ENCODE peak calls at places on chromosome 1, in eight cellular contexts. U is A549, Y is tibial artery, N is pancreas, I is breast epithelium, E is psoas muscle, O is lung, D is PC-3. W is an unnamed sample. For H3K9me3 and H3K4me1, the result is how much of the 10 kb centered on the place peaks cover.

GRCh38 chr1:30636621-30637020 is 86.8 kb downstream of the MATN1 start:
- DNase-seq in Y (no peak), U (no peak), D (no peak), E (no peak), I (no peak), N (no peak), O (no peak), W (no peak)

GRCh38 chr1:248863011-248863881 is 4.4 kb upstream of the ZNF692 start:
- DNase-seq in U (peak), I (peak), N (peak), Y (peak), O (peak), D (peak), E (peak), W (peak)

GRCh38 chr1:17635811-17636210 is 96.3 kb downstream of the ARHGEF10L start:
- DNase-seq in D (no peak), N (no peak), O (peak), E (peak), Y (peak), U (no peak), I (no peak), W (no peak)

GRCh38 chr1:219339466-219339865 is 165.8 kb downstream of the LYPLAL1 start:
- DNase-seq in Y (no peak), E (no peak), I (no peak), O (no peak), U (no peak), D (no peak), N (no peak), W (no peak)

GRCh38 chr1:8667869-8668595 is 149.4 kb downstream of the RERE start:
- DNase-seq in O (peak), Y (no peak), N (no peak), I (no peak), E (no peak), U (no peak), D (peak), W (no peak)

GRCh38 chr1:24323281-24323680 is 4.1 kb downstream of the GRHL3 start:
- DNase-seq in U (no peak), I (no peak), N (no peak), O (no peak), D (peak), Y (no peak), E (no peak), W (no peak)

GRCh38 chr1:30759718-30760281 is 2.2 kb upstream of the LAPTM5 start:
- DNase-seq in D (no peak), E (no peak), O (no peak), U (no peak), N (peak), I (no peak), Y (no peak), W (no peak)

GRCh38 chr1:22289251-22289995 is 146.5 kb upstream of the WNT4 start:
- DNase-seq in O (no peak), E (no peak), I (peak), Y (peak), N (no peak), D (no peak), U (no peak), W (no peak)

GRCh38 chr1:201374376-201374775 is 3.1 kb downstream of the TNNT2 start:
- DNase-seq in N (no peak), U (no peak), I (no peak), Y (no peak), D (no peak), O (no peak), E (no peak), W (no peak)

GRCh38 chr1:229111703-229112319 is 159.1 kb upstream of the RAB4A start:
- DNase-seq in I (no peak), U (no peak), D (no peak), Y (no peak), O (no peak), E (no peak), N (no peak), W (no peak)

GRCh38 chr1:107551491-107551890 is 410.7 kb downstream of the NTNG1 start:
- DNase-seq in U (no peak), N (no peak), O (no peak), I (no peak), E (no peak), Y (no peak), D (no peak), W (no peak)

GRCh38 chr1:109399326-109399957 is 1.7 kb upstream of the SORT1 start:
- DNase-seq in E (no peak), Y (no peak), N (no peak), O (no peak), I (no peak), D (peak), U (peak), W (peak)

GRCh38 chr1:89667691-89668090 is 34.8 kb downstream of the LRRC8C start:
- DNase-seq in U (no peak), Y (no peak), D (no peak), I (no peak), N (no peak), E (no peak), O (no peak), W (no peak)

GRCh38 chr1:113101588-113101987 is 28.6 kb downstream of the LRIG2 start:
- DNase-seq in Y (no peak), I (no peak), E (no peak), U (no peak), N (no peak), D (peak), O (no peak), W (no peak)

GRCh38 chr1:203342192-203342940 is 8.6 kb downstream of the FMOD start:
- DNase-seq in N (no peak), Y (no peak), O (peak), D (peak), I (no peak), U (peak), E (no peak), W (peak)

GRCh38 chr1:24742090-24742938 is 2.9 kb upstream of the CLIC4 start:
- DNase-seq in U (no peak), O (no peak), D (no peak), N (no peak), Y (peak), I (no peak), E (no peak), W (no peak)

GRCh38 chr1:58848818-58849411 is 65.1 kb upstream of the JUN start:
- DNase-seq in Y (peak), O (peak), D (peak), N (peak), U (peak), E (peak), I (peak), W (peak)

GRCh38 chr1:25854554-25854953 is 4.7 kb downstream of the AUNIP start:
- DNase-seq in U (no peak), Y (no peak), D (peak), O (no peak), I (no peak), E (no peak), N (no peak), W (no peak)

GRCh38 chr1:13725714-13726175 is 25.8 kb downstream of the PRDM2 start:
- DNase-seq in O (no peak), N (no peak), D (peak), E (no peak), I (no peak), U (peak), Y (no peak), W (peak)

GRCh38 chr1:44068442-44068861 is 37.2 kb upstream of the SLC6A9 start:
- DNase-seq in I (no peak), O (no peak), U (no peak), N (no peak), D (no peak), E (peak), Y (no peak), W (no peak)

GRCh38 chr1:174836543-174836942 is 163.2 kb upstream of the CACYBP start:
- DNase-seq in N (no peak), I (no peak), E (no peak), U (no peak), Y (no peak), O (no peak), D (no peak), W (no peak)

GRCh38 chr1:52420713-52421112 is 16.3 kb downstream of the PRPF38A start:
- DNase-seq in I (no peak), N (no peak), O (no peak), U (no peak), Y (no peak), D (no peak), E (no peak), W (no peak)

GRCh38 chr1:246989901-246990300 is 18.0 kb downstream of the ZNF695 start:
- DNase-seq in E (no peak), I (no peak), D (no peak), Y (no peak), N (no peak), O (no peak), U (no peak), W (no peak)
- H3K9me3 ChIP-seq in E (half or more), I (half or more), D (half or more), Y (half or more), N (under half), O (under half), U (half or more), W (under half)

GRCh38 chr1:179599623-179600249 is 8.1 kb downstream of the TDRD5 start:
- DNase-seq in I (no peak), Y (no peak), U (peak), O (no peak), D (peak), N (no peak), E (no peak), W (peak)
- TF ChIP-seq CTCF in I (no peak), Y (peak), U (peak), O (no peak), D (peak), N (no peak), E (peak), W (peak)

GRCh38 chr1:183572721-183573120 is 17.5 kb downstream of the NCF2 start:
- DNase-seq in D (no peak), E (no peak), Y (no peak), U (no peak), N (no peak), I (no peak), O (no peak), W (no peak)

GRCh38 chr1:183577897-183578470 is 12.3 kb downstream of the NCF2 start:
- DNase-seq in D (no peak), I (no peak), E (no peak), U (no peak), O (no peak), N (no peak), Y (no peak), W (no peak)

GRCh38 chr1:183578846-183579245 is 11.4 kb downstream of the NCF2 start:
- DNase-seq in E (no peak), N (no peak), O (no peak), Y (no peak), D (no peak), U (no peak), I (no peak), W (no peak)

GRCh38 chr1:183576537-183576936 is 13.7 kb downstream of the NCF2 start:
- DNase-seq in D (no peak), I (no peak), O (no peak), Y (no peak), E (no peak), N (no peak), U (no peak), W (no peak)

DNA sequence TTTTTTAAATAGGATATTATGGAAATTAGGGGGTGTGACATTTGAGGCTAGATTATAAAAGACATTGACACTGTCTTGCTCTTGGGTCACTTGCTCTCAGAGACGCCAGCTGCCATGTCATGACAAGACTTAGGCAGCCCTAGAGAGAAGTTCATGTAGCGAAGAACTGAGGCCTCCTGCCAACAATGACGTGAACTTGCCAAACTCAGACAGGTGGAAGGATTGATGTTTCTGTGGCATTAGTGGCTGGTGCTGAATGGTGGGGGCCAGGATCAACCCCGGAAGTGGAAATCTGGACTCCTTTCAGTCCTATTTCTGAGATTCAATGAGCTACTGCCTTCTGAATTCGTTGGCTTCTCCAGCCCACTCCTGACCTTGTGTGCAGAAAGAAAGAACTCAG is 14.7 kb downstream of the NCF2 start:
- DNase-seq in O (no peak), I (no peak), U (no peak), N (no peak), Y (no peak), E (no peak), D (no peak), W (no peak)
- H3K4me1 ChIP-seq in O (under half), I (under half), U (under half), N (under half), Y (under half), E (under half), D (under half), W (under half)

DNA sequence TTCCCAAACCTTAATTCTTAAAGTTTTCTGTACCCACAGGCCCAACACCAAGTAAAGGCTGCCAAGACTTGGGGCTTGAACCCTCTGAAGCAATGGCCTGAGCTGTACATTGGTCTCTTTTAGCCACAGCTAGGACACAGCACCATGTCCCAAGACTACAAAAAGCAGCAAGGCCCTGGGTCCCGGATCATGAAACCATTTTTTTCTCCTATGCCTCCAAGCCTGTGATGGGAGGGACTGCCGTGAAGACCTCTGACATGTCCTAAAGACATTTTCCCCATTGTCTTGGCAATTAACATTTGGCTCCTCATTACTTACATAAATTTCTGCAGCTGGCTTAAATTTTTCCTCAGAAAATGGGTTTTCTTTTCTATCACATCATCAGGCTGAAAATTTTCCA is 30.9 kb downstream of the ZNF670 start:
- DNase-seq in I (no peak), N (no peak), E (no peak), Y (no peak), D (no peak), U (no peak), O (no peak), W (no peak)
- H3K9me3 ChIP-seq in I (half or more), N (under half), E (under half), Y (under half), D (half or more), U (half or more), O (under half), W (under half)

GRCh38 chr1:28718166-28718565 is 18.6 kb upstream of the YTHDF2 start:
- DNase-seq in U (no peak), O (no peak), N (no peak), E (no peak), D (no peak), Y (no peak), I (no peak), W (no peak)

GRCh38 chr1:28716336-28716735 is 20.4 kb upstream of the YTHDF2 start:
- DNase-seq in E (no peak), N (no peak), I (no peak), O (no peak), D (no peak), U (no peak), Y (no peak), W (no peak)

GRCh38 chr1:28720376-28720775 is 16.4 kb upstream of the YTHDF2 start:
- DNase-seq in D (no peak), E (no peak), N (no peak), Y (no peak), U (no peak), I (no peak), O (no peak), W (no peak)

GRCh38 chr1:28718601-28719331 is 18.0 kb upstream of the YTHDF2 start:
- DNase-seq in U (peak), O (no peak), N (no peak), E (no peak), Y (no peak), D (no peak), I (no peak), W (no peak)

GRCh38 chr1:28719332-28719619 is 17.5 kb upstream of the YTHDF2 start:
- DNase-seq in Y (no peak), D (no peak), N (no peak), O (no peak), I (no peak), E (no peak), U (no peak), W (no peak)
- TF ChIP-seq CTCF in Y (no peak), D (peak), N (no peak), O (no peak), I (no peak), E (no peak), U (no peak), W (no peak)

GRCh38 chr1:92934395-92935378 is 26.6 kb downstream of the DIPK1A start:
- DNase-seq in U (no peak), E (peak), Y (no peak), N (no peak), I (no peak), D (peak), O (peak), W (peak)
- H3K4me1 ChIP-seq in U (under half), E (under half), Y (under half), N (under half), I (under half), D (under half), O (under half), W (under half)

GRCh38 chr1:172040466-172040865 is 199.2 kb downstream of the DNM3 start:
- DNase-seq in U (peak), I (no peak), O (no peak), D (peak), E (no peak), Y (no peak), N (no peak), W (no peak)

GRCh38 chr1:172041102-172041501 is 199.8 kb downstream of the DNM3 start:
- DNase-seq in E (no peak), D (no peak), I (no peak), N (no peak), U (no peak), O (no peak), Y (no peak), W (no peak)

DNA sequence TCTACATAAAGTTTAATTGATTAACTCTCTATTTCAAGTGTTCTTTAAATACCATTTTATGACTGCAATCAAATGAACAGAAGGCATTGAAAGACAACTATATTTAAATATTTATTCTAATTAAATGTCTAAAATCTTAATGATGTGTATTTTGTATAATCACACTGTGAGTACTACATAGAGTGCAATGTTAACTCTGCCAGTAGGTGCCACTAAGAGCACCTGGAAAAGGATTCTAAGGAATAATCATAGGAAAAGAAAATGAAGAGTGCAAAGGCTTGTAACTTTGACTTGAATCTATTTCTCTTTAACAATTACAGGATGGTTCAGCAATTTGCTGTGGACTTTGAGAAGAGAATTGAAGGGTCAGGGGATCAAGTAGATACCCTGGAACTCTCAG is 200.4 kb downstream of the DNM3 start:
- DNase-seq in U (peak), E (no peak), Y (no peak), D (peak), I (no peak), N (no peak), O (no peak), W (no peak)
- H3K9me3 ChIP-seq in U (under half), E (under half), Y (under half), D (under half), I (under half), N (under half), O (under half), W (under half)

DNA sequence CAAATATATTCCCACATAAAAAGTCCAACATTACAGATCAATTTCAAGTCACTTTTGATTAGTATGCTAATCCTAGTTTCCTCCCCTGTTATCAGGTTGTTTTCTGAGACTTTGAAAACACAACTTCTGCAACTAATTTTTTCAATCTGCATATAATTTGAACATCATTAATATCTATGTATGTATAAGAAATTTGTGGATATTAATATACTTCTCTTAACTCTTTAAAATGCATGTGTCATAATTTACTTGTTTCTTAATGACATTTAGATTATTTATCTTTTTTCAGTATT is 48.6 kb downstream of the EXO1 start:
- DNase-seq in I (no peak), E (no peak), O (no peak), U (no peak), N (no peak), Y (no peak), D (no peak), W (no peak)
- TF ChIP-seq CTCF in I (no peak), E (no peak), O (no peak), U (no peak), N (no peak), Y (no peak), D (no peak), W (no peak)

GRCh38 chr1:234972411-234973191 is 156.0 kb downstream of the TOMM20 start:
- DNase-seq in Y (no peak), I (no peak), E (no peak), O (no peak), N (no peak), U (no peak), D (no peak), W (no peak)
- H3K4me1 ChIP-seq in Y (under half), I (under half), E (half or more), O (under half), N (under half), U (half or more), D (half or more), W (under half)

W was measured in BE2C.